ENCODE peak calls at places on chromosome 7, in nine cellular contexts. N, P, H, Z, D, U, I, E and X are unnamed samples.

GRCh38 chr7:1454471-1455065 is 4.7 kb downstream of the MICALL2 start:
- DNase-seq in P (no peak), H (no peak), I (no peak), D (peak), U (no peak), Z (no peak), E (no peak), N (peak), X (no peak)

GRCh38 chr7:145957160-145957890 is 159.3 kb upstream of the CNTNAP2 start:
- DNase-seq in U (no peak), E (no peak), D (peak), I (no peak), H (no peak), P (no peak), N (no peak), Z (no peak), X (no peak)

GRCh38 chr7:2114052-2114451 is 118.7 kb downstream of the MAD1L1 start:
- DNase-seq in I (no peak), P (no peak), E (peak), H (no peak), Z (no peak), D (peak), U (no peak), N (no peak), X (no peak)

GRCh38 chr7:30511973-30512662 is 7.5 kb upstream of the GGCT start:
- DNase-seq in U (no peak), I (no peak), N (no peak), D (no peak), E (peak), H (no peak), Z (no peak), P (no peak), X (no peak)

GRCh38 chr7:46810986-46811385 is 770.9 kb downstream of the TNS3 start:
- DNase-seq in U (no peak), D (no peak), P (no peak), Z (no peak), I (no peak), E (no peak), H (no peak), N (no peak), X (no peak)

GRCh38 chr7:132433286-132433685 is 143.0 kb downstream of the PLXNA4 start:
- DNase-seq in N (no peak), Z (no peak), D (no peak), P (no peak), U (no peak), H (no peak), I (no peak), E (no peak), X (no peak)

GRCh38 chr7:21999896-22000295 is 54.2 kb upstream of the CDCA7L start:
- DNase-seq in Z (no peak), E (peak), P (no peak), U (no peak), N (no peak), I (no peak), H (no peak), D (peak), X (no peak)

GRCh38 chr7:99041526-99041925 is 102.4 kb downstream of the SMURF1 start:
- DNase-seq in U (no peak), E (peak), D (no peak), P (no peak), H (no peak), Z (no peak), N (no peak), I (no peak), X (no peak)

GRCh38 chr7:31882187-31882586 is 188.0 kb downstream of the PDE1C start:
- DNase-seq in U (peak), Z (no peak), P (no peak), H (no peak), I (no peak), N (no peak), E (no peak), D (no peak), X (no peak)

GRCh38 chr7:155318245-155318644 is 20.6 kb downstream of the INSIG1 start:
- DNase-seq in P (no peak), U (no peak), N (no peak), I (no peak), H (no peak), E (no peak), D (no peak), Z (no peak), X (no peak)

GRCh38 chr7:33432825-33433224 is 303.5 kb downstream of the BBS9 start:
- DNase-seq in P (no peak), N (no peak), D (no peak), H (no peak), I (peak), Z (no peak), E (no peak), U (no peak), X (no peak)